ENCODE peak calls at places on chromosomes 1 and 21, in five cellular contexts. I is activated T-cell treated with anti-CD3 and anti-CD28 coated beads for 24 hours; L is non-pigmented ciliary epithelial cell; D is CD8-positive, alpha-beta memory T cell; A is fibroblast of pulmonary artery. U is an unnamed sample.

GRCh38 chr1:9231648-9232332 is 2.8 kb upstream of the H6PD start:
- DNase-seq in A (no peak), I (no peak), L (no peak), D (no peak), U (peak)

GRCh38 chr1:7235871-7236472 is 450.7 kb downstream of the CAMTA1 start:
- DNase-seq in D (no peak), L (no peak), I (no peak), A (no peak), U (no peak)

GRCh38 chr1:168360151-168360550 is 79.5 kb downstream of the TBX19 start:
- DNase-seq in A (peak), L (no peak), D (no peak), I (peak), U (no peak)

GRCh38 chr1:75529488-75529887 is 81.4 kb downstream of the SLC44A5 start:
- DNase-seq in L (no peak), D (no peak), I (no peak), A (peak), U (no peak)

GRCh38 chr1:197928849-197929336 is 11.7 kb downstream of the LHX9 start:
- DNase-seq in D (no peak), L (no peak), A (no peak), I (no peak), U (no peak)

GRCh38 chr1:66000033-66000637 is 207.4 kb downstream of the PDE4B start:
- DNase-seq in A (no peak), L (no peak), D (no peak), I (no peak), U (no peak)

GRCh38 chr1:226541631-226542622 is 6.6 kb upstream of the STUM start:
- DNase-seq in L (no peak), A (peak), I (no peak), D (no peak), U (no peak)

GRCh38 chr1:225427249-225428065 is at the start of gene LBR:
- DNase-seq in D (no peak), A (no peak), L (no peak), I (no peak), U (no peak)

GRCh38 chr1:163163861-163164582 is 38.7 kb downstream of the RGS5 start:
- DNase-seq in I (no peak), D (no peak), A (peak), L (peak), U (no peak)

GRCh38 chr21:39336457-39337008 is 12.4 kb downstream of the HMGN1 start:
- DNase-seq in L (no peak), I (no peak), D (no peak), A (no peak), U (no peak)

GRCh38 chr1:32500387-32501209 is 35.7 kb downstream of the ZBTB8B start:
- DNase-seq in D (no peak), L (no peak), A (peak), I (peak), U (peak)

GRCh38 chr21:31520506-31521163 is 138.9 kb upstream of the SOD1 start:
- DNase-seq in L (peak), I (no peak), D (no peak), A (no peak), U (no peak)

GRCh38 chr1:48530727-48531351 is 58.8 kb upstream of the SPATA6 start:
- DNase-seq in I (peak), A (peak), L (no peak), D (no peak), U (no peak)

GRCh38 chr1:21268281-21269239 is 21.7 kb downstream of the ECE1 start:
- DNase-seq in L (no peak), A (no peak), I (no peak), D (no peak), U (peak)

GRCh38 chr1:225461533-225462428 is 33.9 kb upstream of the LBR start:
- DNase-seq in A (no peak), I (no peak), D (no peak), L (no peak), U (no peak)

GRCh38 chr21:14917762-14918161 is 147.0 kb downstream of the NRIP1 start:
- DNase-seq in L (no peak), I (no peak), A (peak), D (no peak), U (no peak)

GRCh38 chr21:17903029-17903806 is 84.1 kb upstream of the C21orf91 start:
- DNase-seq in I (no peak), A (peak), D (peak), L (peak), U (no peak)

GRCh38 chr1:85569122-85569521 is 11.4 kb upstream of the CCN1 start:
- DNase-seq in I (no peak), A (peak), L (no peak), D (no peak), U (no peak)

GRCh38 chr21:45577806-45578801 is 35.9 kb upstream of the SLC19A1 start:
- DNase-seq in D (no peak), L (no peak), I (no peak), A (no peak), U (peak)

GRCh38 chr1:29117381-29117780 is 6.3 kb downstream of the TMEM200B start:
- DNase-seq in D (no peak), L (no peak), A (no peak), I (no peak), U (no peak)

GRCh38 chr1:2334883-2335534 is 56.3 kb downstream of the MORN1 start:
- DNase-seq in I (no peak), L (no peak), D (no peak), A (peak), U (no peak)

GRCh38 chr1:206788487-206789050 is 16.3 kb upstream of the IL10 start:
- DNase-seq in D (no peak), A (no peak), L (no peak), I (no peak), U (no peak)

GRCh38 chr1:155086182-155086741 is 7.6 kb downstream of the EFNA3 start:
- DNase-seq in D (peak), L (no peak), A (peak), I (peak), U (peak)

GRCh38 chr1:234998174-234998741 is 130.4 kb downstream of the TOMM20 start:
- DNase-seq in I (no peak), L (no peak), A (peak), D (no peak), U (peak)

GRCh38 chr21:19998450-19998849 is 999.8 kb upstream of the NCAM2 start:
- DNase-seq in A (no peak), I (no peak), D (no peak), L (no peak), U (no peak)

GRCh38 chr1:26533951-26534514 is 4.5 kb downstream of the RPS6KA1 start:
- DNase-seq in D (no peak), I (no peak), L (no peak), A (no peak), U (no peak)

GRCh38 chr1:53076721-53077598 is 14.9 kb downstream of the PODN start:
- DNase-seq in L (no peak), A (no peak), I (no peak), D (no peak), U (no peak)

GRCh38 chr21:40049031-40049958 is 182.1 kb downstream of the PCP4 start:
- DNase-seq in L (peak), A (no peak), I (no peak), D (no peak), U (no peak)

GRCh38 chr1:29062157-29062942 is 61.4 kb downstream of the TMEM200B start:
- DNase-seq in L (no peak), A (no peak), D (no peak), I (peak), U (no peak)

GRCh38 chr1:13828454-13829151 is 128.6 kb downstream of the PRDM2 start:
- DNase-seq in L (no peak), I (no peak), A (no peak), D (no peak), U (peak)

GRCh38 chr1:27593341-27594326 is 10.3 kb downstream of the AHDC1 start:
- DNase-seq in I (no peak), D (no peak), L (no peak), A (no peak), U (no peak)

GRCh38 chr1:159851386-159851785 is 11.1 kb downstream of the VSIG8 start:
- DNase-seq in L (no peak), A (no peak), I (no peak), D (no peak), U (no peak)

U was measured in breast epithelium.